ENCODE peak calls at places on chromosome 6, in nine cellular contexts. O is HCT116, E is pancreas, H is left lung, R is thoracic aorta, P is mucosa of descending colon, X is osteoblast, U is tibial nerve, Y is GM23248. K is an unnamed sample. For H3K4me1, the result is how much of the 10 kb centered on the place peaks cover.

GRCh38 chr6:84842526-84843161 is 78.2 kb upstream of the TBX18 start:
- DNase-seq in Y (peak), H (no peak), O (no peak), X (no peak), R (no peak), E (no peak), U (no peak), P (no peak), K (no peak)

GRCh38 chr6:37665309-37665708 is 32.4 kb downstream of the MDGA1 start:
- DNase-seq in O (no peak), H (no peak), P (no peak), U (no peak), R (no peak), Y (no peak), X (no peak), E (no peak), K (no peak)

GRCh38 chr6:160080097-160080496 is 41.5 kb upstream of the SLC22A1 start:
- DNase-seq in X (no peak), P (no peak), E (no peak), H (no peak), Y (no peak), R (no peak), U (no peak), O (no peak), K (no peak)

GRCh38 chr6:115838763-115839401 is 221.8 kb downstream of the FRK start:
- DNase-seq in E (no peak), Y (peak), R (no peak), P (no peak), H (no peak), U (peak), O (peak), X (no peak), K (no peak)

GRCh38 chr6:4957521-4958231 is 46.2 kb downstream of the RPP40 start:
- DNase-seq in R (no peak), X (peak), E (no peak), U (no peak), O (no peak), Y (peak), H (no peak), P (no peak), K (no peak)

GRCh38 chr6:98824163-98824906 is 10.0 kb upstream of the POU3F2 start:
- DNase-seq in O (no peak), U (no peak), R (no peak), X (peak), E (no peak), P (no peak), H (peak), Y (no peak), K (no peak)

GRCh38 chr6:128005009-128005408 is 104.2 kb upstream of the THEMIS start:
- DNase-seq in R (no peak), P (no peak), Y (no peak), H (no peak), O (no peak), U (no peak), X (no peak), E (no peak), K (no peak)

GRCh38 chr6:31559958-31560696 is 12.0 kb upstream of the LTA start:
- DNase-seq in O (no peak), Y (peak), E (peak), H (peak), U (peak), X (peak), P (peak), R (no peak), K (peak)

GRCh38 chr6:144185133-144185836 is 35.0 kb downstream of the STX11 start:
- DNase-seq in E (no peak), U (no peak), P (no peak), Y (peak), O (no peak), X (no peak), R (no peak), H (no peak), K (no peak)

GRCh38 chr6:168133186-168133585 is 54.2 kb upstream of the FRMD1 start:
- DNase-seq in R (no peak), O (no peak), X (peak), E (no peak), U (no peak), H (no peak), Y (peak), P (peak), K (no peak)

GRCh38 chr6:15642276-15642675 is 20.6 kb downstream of the DTNBP1 start:
- DNase-seq in E (no peak), U (no peak), Y (no peak), R (no peak), O (no peak), P (no peak), H (no peak), X (no peak), K (no peak)

GRCh38 chr6:125888989-125889656 is 67.4 kb upstream of the HINT3 start:
- DNase-seq in X (no peak), U (no peak), H (no peak), Y (peak), P (no peak), R (no peak), E (no peak), O (peak), K (no peak)

GRCh38 chr6:144314003-144314485 is 28.9 kb downstream of the UTRN start:
- DNase-seq in Y (peak), X (peak), R (peak), H (peak), E (peak), P (no peak), U (peak), O (no peak), K (peak)

GRCh38 chr6:12602342-12602741 is 114.2 kb upstream of the PHACTR1 start:
- DNase-seq in X (no peak), P (no peak), H (no peak), E (no peak), O (no peak), R (no peak), U (no peak), Y (peak), K (no peak)

GRCh38 chr6:82353848-82354247 is 9.8 kb upstream of the TPBG start:
- DNase-seq in U (no peak), Y (peak), R (no peak), X (peak), E (no peak), P (no peak), H (no peak), O (no peak), K (no peak)

GRCh38 chr6:53921639-53922038 is 126.8 kb downstream of the LRRC1 start:
- DNase-seq in Y (no peak), E (no peak), U (no peak), O (no peak), H (no peak), X (no peak), P (no peak), R (no peak), K (no peak)

GRCh38 chr6:66949191-66949661 is 1242.2 kb upstream of the EYS start:
- DNase-seq in P (no peak), X (no peak), O (no peak), H (peak), Y (no peak), R (no peak), E (no peak), U (no peak), K (no peak)

GRCh38 chr6:154732824-154733609 is at the start of gene SCAF8:
- DNase-seq in O (peak), X (peak), E (peak), P (peak), Y (peak), R (peak), H (peak), U (peak), K (peak)

GRCh38 chr6:156949376-156949775 is 172.2 kb downstream of the ARID1B start:
- DNase-seq in O (peak), E (no peak), X (no peak), U (no peak), R (no peak), H (no peak), Y (peak), P (no peak), K (peak)

GRCh38 chr6:168456907-168457771 is 16.2 kb downstream of the SMOC2 start:
- DNase-seq in R (no peak), U (no peak), E (no peak), X (no peak), Y (no peak), H (no peak), O (no peak), P (no peak), K (no peak)

GRCh38 chr6:51271615-51272014 is 452.9 kb downstream of the TFAP2B start:
- DNase-seq in Y (no peak), U (no peak), H (no peak), X (no peak), O (no peak), P (no peak), R (no peak), E (no peak), K (no peak)

GRCh38 chr6:150124235-150124634 is 18.6 kb upstream of the PPP1R14C start:
- DNase-seq in Y (no peak), O (no peak), E (no peak), P (no peak), U (no peak), H (no peak), X (no peak), R (no peak), K (no peak)

GRCh38 chr6:146898069-146898887 is 299.5 kb downstream of the ADGB start:
- DNase-seq in U (no peak), O (no peak), R (no peak), E (no peak), H (no peak), X (no peak), P (no peak), Y (no peak), K (no peak)

GRCh38 chr6:150599199-150600002 is at the start of gene PLEKHG1:
- DNase-seq in P (peak), X (peak), E (peak), O (peak), R (no peak), H (peak), U (peak), Y (peak), K (peak)

GRCh38 chr6:30877419-30878262 is 6.7 kb upstream of the DDR1 start:
- DNase-seq in U (peak), P (peak), O (peak), E (peak), X (peak), R (peak), H (peak), Y (peak), K (peak)

GRCh38 chr6:38364127-38364526 is 275.6 kb downstream of the BTBD9 start:
- DNase-seq in O (no peak), X (peak), E (no peak), U (no peak), R (no peak), P (no peak), H (no peak), Y (no peak), K (no peak)

GRCh38 chr6:7234547-7234946 is 78.5 kb downstream of the SSR1 start:
- DNase-seq in P (no peak), Y (no peak), X (no peak), U (no peak), O (no peak), R (no peak), E (no peak), H (no peak), K (no peak)
- H3K4me1 ChIP-seq in P (under half), Y (under half), X (under half), U (under half), O (under half), R (under half), E (under half), H (under half), K (under half)

GRCh38 chr6:36235862-36236261 is 34.0 kb upstream of the PNPLA1 start:
- DNase-seq in U (no peak), O (no peak), H (no peak), E (no peak), R (no peak), P (no peak), Y (no peak), X (no peak), K (no peak)
- H3K4me1 ChIP-seq in U (under half), O (under half), H (under half), E (under half), R (under half), P (under half), Y (under half), X (under half), K (under half)

GRCh38 chr6:107202876-107203468 is 87.7 kb upstream of the BEND3 start:
- DNase-seq in P (no peak), E (no peak), Y (no peak), H (no peak), U (no peak), X (no peak), O (no peak), R (no peak), K (no peak)
- H3K4me1 ChIP-seq in P (under half), E (under half), Y (under half), H (under half), U (under half), X (under half), O (under half), R (under half), K (under half)

GRCh38 chr6:32979720-32980487 is 11.5 kb downstream of the BRD2 start:
- DNase-seq in X (no peak), O (no peak), R (no peak), E (no peak), P (no peak), U (no peak), Y (no peak), H (no peak), K (no peak)

GRCh38 chr6:32977953-32978324 is 9.5 kb downstream of the BRD2 start:
- DNase-seq in X (no peak), Y (no peak), R (no peak), U (no peak), P (no peak), H (no peak), E (no peak), O (no peak), K (no peak)

GRCh38 chr6:32982702-32983492 is 14.5 kb downstream of the BRD2 start:
- DNase-seq in O (no peak), E (no peak), H (no peak), U (no peak), R (no peak), X (no peak), P (no peak), Y (no peak), K (no peak)

GRCh38 chr6:32982084-32982701 is 13.8 kb downstream of the BRD2 start:
- DNase-seq in O (no peak), H (no peak), R (no peak), U (no peak), E (no peak), Y (peak), X (peak), P (no peak), K (no peak)

DNA sequence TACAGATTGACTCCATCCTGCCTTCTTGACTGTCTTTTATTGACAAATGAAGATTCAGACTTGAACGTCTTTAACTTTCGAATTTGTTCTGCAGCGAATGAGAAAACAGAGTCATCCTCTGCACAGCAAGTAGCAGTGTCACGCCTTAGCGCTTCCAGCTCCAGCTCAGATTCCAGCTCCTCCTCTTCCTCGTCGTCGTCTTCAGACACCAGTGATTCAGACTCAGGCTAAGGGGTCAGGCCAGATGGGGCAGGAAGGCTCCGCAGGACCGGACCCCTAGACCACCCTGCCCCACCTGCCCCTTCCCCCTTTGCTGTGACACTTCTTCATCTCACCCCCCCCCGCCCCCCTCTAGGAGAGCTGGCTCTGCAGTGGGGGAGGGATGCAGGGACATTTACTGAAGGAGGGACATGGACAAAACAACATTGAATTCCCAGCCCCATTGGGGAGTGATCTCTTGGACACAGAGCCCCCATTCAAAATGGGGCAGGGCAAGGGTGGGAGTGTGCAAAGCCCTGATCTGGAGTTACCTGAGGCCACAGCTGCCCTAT is 12.2 kb downstream of the BRD2 start:
- DNase-seq in X (peak), O (no peak), U (no peak), E (no peak), R (no peak), H (no peak), P (no peak), Y (peak), K (no peak)
- H3K4me1 ChIP-seq in X (under half), O (under half), U (under half), E (under half), R (under half), H (under half), P (half or more), Y (under half), K (half or more)

DNA sequence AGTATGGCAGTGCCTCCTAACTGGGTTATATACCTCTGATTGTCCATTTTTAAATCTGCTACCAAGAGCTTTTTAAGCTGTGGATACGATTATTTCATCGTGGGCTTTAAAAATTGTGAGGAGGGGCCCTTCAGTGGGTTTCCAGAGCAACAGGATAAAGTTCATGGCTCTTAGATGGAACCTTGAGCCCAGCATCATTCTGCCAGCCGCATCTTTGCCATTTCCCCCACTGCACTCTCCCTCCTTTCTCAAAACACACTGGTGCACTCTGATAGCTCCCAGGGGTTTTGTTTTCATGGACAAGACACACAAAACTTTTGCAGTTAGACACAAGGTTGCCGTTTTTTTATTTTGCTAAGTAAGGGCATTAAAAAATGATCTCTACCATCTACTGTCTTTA is 54.1 kb downstream of the RREB1 start:
- DNase-seq in U (no peak), X (no peak), O (no peak), Y (no peak), H (no peak), P (no peak), E (no peak), R (no peak), K (no peak)
- H3K4me1 ChIP-seq in U (under half), X (under half), O (under half), Y (half or more), H (under half), P (half or more), E (under half), R (under half), K (half or more)

DNA sequence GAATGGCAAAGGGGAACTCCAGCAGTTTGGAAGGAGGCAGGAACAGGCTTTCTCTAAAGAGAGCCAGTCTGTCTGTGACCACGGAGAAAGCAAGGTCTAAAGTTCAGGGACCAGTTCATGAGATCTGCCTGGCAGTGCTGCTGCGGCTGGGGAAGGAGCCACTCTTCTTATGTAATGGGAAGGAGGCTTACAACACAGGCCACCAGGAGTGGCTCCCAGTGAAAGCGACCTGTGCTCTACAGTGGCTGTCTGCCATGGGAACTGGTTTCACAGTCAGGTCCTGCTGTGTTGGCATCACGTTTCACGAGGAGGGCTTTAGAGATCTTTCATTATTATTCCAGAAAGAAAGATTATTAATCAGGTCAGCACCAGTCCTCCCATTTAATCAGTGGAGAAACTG is 291.9 kb upstream of the PRDM1 start:
- DNase-seq in O (no peak), P (peak), H (peak), R (no peak), E (peak), X (no peak), Y (peak), U (peak), K (peak)
- H3K4me1 ChIP-seq in O (under half), P (under half), H (under half), R (under half), E (under half), X (under half), Y (under half), U (under half), K (half or more)

K was measured in gastrocnemius medialis.